ENCODE peak calls at places on chromosome 17, in five cellular contexts. Y, Q, T, D and E are unnamed samples.

GRCh38 chr17:58278661-58279015 is 2.1 kb downstream of the MPO start:
- DNase-seq in Y (no peak), Q (no peak), T (no peak), D (no peak), E (no peak)

GRCh38 chr17:9522074-9522473 is 53.5 kb downstream of the STX8 start:
- DNase-seq in Y (peak; percentile 55), Q (peak; percentile 31), T (no peak), D (no peak), E (no peak)

GRCh38 chr17:41486809-41487530 is 2.7 kb downstream of the KRT36 start:
- DNase-seq in Y (no peak), Q (no peak), T (no peak), D (no peak), E (no peak)

GRCh38 chr17:36773039-36773438 is 164.2 kb upstream of the LHX1 start:
- DNase-seq in Y (no peak), Q (no peak), T (no peak), D (no peak), E (no peak)

GRCh38 chr17:49817993-49818392 is 29.5 kb downstream of the KAT7 start:
- DNase-seq in Y (no peak), Q (no peak), T (peak; percentile 33), D (no peak), E (peak; percentile 35)

GRCh38 chr17:27657620-27658019 is 26.6 kb downstream of the LGALS9 start:
- DNase-seq in Y (no peak), Q (no peak), T (no peak), D (no peak), E (no peak)

GRCh38 chr17:19239544-19239943 is 2.4 kb downstream of the EPN2 start:
- DNase-seq in Y (no peak), Q (no peak), T (no peak), D (no peak), E (no peak)

GRCh38 chr17:65797809-65798208 is 236.4 kb upstream of the AXIN2 start:
- DNase-seq in Y (no peak), Q (no peak), T (peak; percentile 7), D (no peak), E (no peak)

GRCh38 chr17:74417178-74418045 is 14.5 kb upstream of the GPRC5C start:
- DNase-seq in Y (no peak), Q (no peak), T (no peak), D (peak; percentile 81), E (no peak)

GRCh38 chr17:71084219-71084618 is 914.9 kb downstream of the KCNJ2 start:
- DNase-seq in Y (no peak), Q (peak; percentile 13), T (no peak), D (no peak), E (no peak)

GRCh38 chr17:66493283-66494019 is 191.0 kb downstream of the PRKCA start:
- DNase-seq in Y (peak; percentile 38), Q (no peak), T (no peak), D (no peak), E (no peak)

GRCh38 chr17:44384281-44384822 is 5.1 kb downstream of the ITGA2B start:
- DNase-seq in Y (no peak), Q (no peak), T (no peak), D (no peak), E (no peak)

GRCh38 chr17:2282297-2282873 is 21.2 kb downstream of the SMG6 start:
- DNase-seq in Y (peak; percentile 78), Q (no peak), T (no peak), D (peak; percentile 56), E (no peak)

GRCh38 chr17:81241648-81242420 is 2.7 kb downstream of the NDUFAF8 start:
- DNase-seq in Y (peak; percentile 10), Q (peak; percentile 79), T (peak; percentile 49), D (no peak), E (peak; percentile 30)

GRCh38 chr17:48374650-48375230 is 55.3 kb downstream of the SKAP1 start:
- DNase-seq in Y (no peak), Q (peak; percentile 11), T (peak; percentile 6), D (no peak), E (no peak)

GRCh38 chr17:38428150-38428642 is at the start of gene ARHGAP23:
- DNase-seq in Y (peak; percentile 43), Q (peak; percentile 73), T (peak; percentile 37), D (peak; percentile 54), E (peak; percentile 23)